ENCODE peak calls at places on chromosomes 3 and 15, in ten cellular contexts. M is stimulated activated naive CD8-positive, alpha-beta T cell treated with anti-CD3 and anti-CD28 coated beads, Interleukin-15, Interleukin-2, amounts not matched to agents 100 U/mL and 50 U/mL, for 24 hours; X is stimulated activated CD4-positive, alpha-beta T cell treated with anti-CD3 and anti-CD28 coated beads, Interleukin-4, amount 100 ng/mL, for 1 hour; L is T-cell; J is NCI-H2029; F is CD4-positive, CD25-positive, alpha-beta regulatory T cell; D is HT-29; T is CD4-positive, alpha-beta T cell; B is stimulated activated CD8-positive, alpha-beta memory T cell treated with anti-CD3 and anti-CD28 coated beads, Interleukin-4, amount 100 ng/mL, for 24 hours; R is fibroblast of the aortic adventitia. W is an unnamed sample.

GRCh38 chr3:59653405-59654119 is 603.7 kb upstream of the CFAP20DC start:
- DNase-seq in R (no peak), F (no peak), L (no peak), M (no peak), J (no peak), B (no peak), X (no peak), D (no peak), T (no peak), W (peak)

GRCh38 chr3:46538803-46539442 is 27.2 kb downstream of the LRRC2 start:
- DNase-seq in L (peak), D (no peak), T (peak), M (peak), J (no peak), B (peak), F (peak), X (peak), R (peak), W (no peak)

GRCh38 chr3:76107935-76108570 is 322.7 kb upstream of the ZNF717 start:
- DNase-seq in L (no peak), D (peak), F (no peak), M (no peak), B (no peak), X (no peak), R (peak), T (no peak), J (no peak), W (peak)

GRCh38 chr3:192060160-192060783 is 599.3 kb downstream of the PYDC2 start:
- DNase-seq in M (no peak), T (no peak), J (peak), X (no peak), F (no peak), D (no peak), L (no peak), B (no peak), R (no peak), W (no peak)

GRCh38 chr15:60079210-60079609 is 75.1 kb downstream of the FOXB1 start:
- DNase-seq in M (no peak), D (peak), R (no peak), T (no peak), F (no peak), J (no peak), X (no peak), L (no peak), B (no peak), W (no peak)

GRCh38 chr15:29074045-29074444 is 188.3 kb downstream of the APBA2 start:
- DNase-seq in F (no peak), B (no peak), M (no peak), L (no peak), D (no peak), X (no peak), T (no peak), R (no peak), J (peak), W (no peak)

GRCh38 chr3:85037203-85037602 is 78.4 kb downstream of the CADM2 start:
- DNase-seq in D (no peak), B (no peak), L (no peak), R (no peak), F (no peak), J (no peak), T (no peak), X (no peak), M (no peak), W (no peak)

GRCh38 chr3:2099028-2099671 is 484 bp downstream of the CNTN4 start:
- DNase-seq in F (no peak), D (no peak), X (no peak), M (no peak), R (no peak), J (no peak), T (no peak), L (no peak), B (no peak), W (no peak)

GRCh38 chr3:125188955-125189354 is 23.6 kb downstream of the SLC12A8 start:
- DNase-seq in R (no peak), M (no peak), J (no peak), B (no peak), T (no peak), F (no peak), L (no peak), X (no peak), D (no peak), W (no peak)

GRCh38 chr3:188220097-188220788 is 66.3 kb downstream of the LPP start:
- DNase-seq in D (no peak), X (no peak), B (no peak), J (no peak), T (no peak), F (no peak), R (peak), M (no peak), L (no peak), W (no peak)

GRCh38 chr3:30649572-30650310 is 43.3 kb downstream of the TGFBR2 start:
- DNase-seq in J (no peak), M (no peak), F (no peak), T (no peak), X (no peak), L (no peak), D (no peak), B (no peak), R (peak), W (no peak)

GRCh38 chr3:141784096-141784495 is 20.9 kb downstream of the GRK7 start:
- DNase-seq in M (no peak), R (no peak), D (no peak), F (no peak), B (no peak), T (no peak), X (no peak), L (no peak), J (no peak), W (no peak)

GRCh38 chr3:136074546-136074945 is 109.0 kb downstream of the PPP2R3A start:
- DNase-seq in M (no peak), T (no peak), L (no peak), X (no peak), J (no peak), R (peak), B (no peak), F (no peak), D (no peak), W (no peak)

GRCh38 chr3:63333815-63334214 is 55.7 kb downstream of the SYNPR start:
- DNase-seq in F (no peak), B (no peak), L (no peak), M (no peak), D (peak), J (no peak), X (no peak), R (peak), T (no peak), W (no peak)

GRCh38 chr3:167304077-167304476 is 76.0 kb downstream of the ZBBX start:
- DNase-seq in B (no peak), L (no peak), J (no peak), X (no peak), M (no peak), R (no peak), T (no peak), D (no peak), F (no peak), W (no peak)

GRCh38 chr3:16993227-16993626 is 108.5 kb downstream of the PLCL2 start:
- DNase-seq in M (no peak), D (no peak), L (no peak), J (no peak), B (no peak), T (no peak), X (no peak), R (peak), F (no peak), W (no peak)

GRCh38 chr3:134378384-134378783 is 4.1 kb upstream of the AMOTL2 start:
- DNase-seq in L (no peak), M (peak), X (no peak), R (peak), B (no peak), D (no peak), J (no peak), F (no peak), T (no peak), W (peak)

GRCh38 chr3:158911586-158911985 is 109.7 kb downstream of the MFSD1 start:
- DNase-seq in F (no peak), X (no peak), L (no peak), D (no peak), R (no peak), T (no peak), J (peak), M (no peak), B (no peak), W (no peak)

GRCh38 chr3:141368062-141368924 is at the start of gene ZBTB38:
- DNase-seq in R (peak), X (no peak), D (peak), T (no peak), J (no peak), M (no peak), L (no peak), F (no peak), B (no peak), W (peak)

GRCh38 chr3:23481660-23482278 is 278.6 kb downstream of the UBE2E2 start:
- DNase-seq in J (no peak), T (no peak), D (no peak), X (no peak), L (no peak), F (no peak), M (no peak), B (no peak), R (no peak), W (no peak)

GRCh38 chr3:146680602-146681001 is 75.5 kb upstream of the PLSCR5 start:
- DNase-seq in M (no peak), R (no peak), T (no peak), F (no peak), X (no peak), J (no peak), L (no peak), D (no peak), B (no peak), W (peak)

GRCh38 chr15:79916424-79916823 is 19.6 kb upstream of the MTHFS start:
- DNase-seq in T (no peak), F (no peak), L (no peak), J (no peak), D (no peak), B (no peak), X (no peak), R (no peak), M (no peak), W (no peak)

GRCh38 chr3:73681610-73682009 is 56.9 kb upstream of the PDZRN3 start:
- DNase-seq in D (no peak), L (no peak), T (no peak), B (no peak), J (no peak), M (no peak), X (no peak), F (no peak), R (peak), W (peak)

GRCh38 chr3:24192469-24193056 is 247.5 kb downstream of the NR1D2 start:
- DNase-seq in J (no peak), L (no peak), T (no peak), B (no peak), F (no peak), X (no peak), M (no peak), R (no peak), D (no peak), W (no peak)

GRCh38 chr15:89362203-89363101 is 27.8 kb upstream of the POLG start:
- DNase-seq in B (no peak), L (no peak), T (no peak), D (no peak), R (no peak), F (no peak), J (no peak), M (no peak), X (peak), W (no peak)

GRCh38 chr3:169044341-169045113 is 619.0 kb downstream of the MECOM start:
- DNase-seq in J (no peak), R (peak), L (no peak), X (no peak), F (no peak), B (no peak), T (no peak), M (no peak), D (no peak), W (no peak)

GRCh38 chr15:88619796-88620195 is 1.3 kb upstream of the AEN start:
- DNase-seq in T (no peak), F (no peak), L (no peak), X (no peak), J (no peak), M (no peak), B (no peak), D (no peak), R (no peak), W (no peak)

GRCh38 chr3:113496924-113497323 is 18.0 kb downstream of the SPICE1 start:
- DNase-seq in F (no peak), D (no peak), B (no peak), R (peak), X (no peak), L (no peak), J (peak), M (no peak), T (no peak), W (peak)

GRCh38 chr3:194979173-194979572 is 291.8 kb downstream of the XXYLT1 start:
- DNase-seq in J (no peak), F (no peak), X (no peak), R (no peak), L (no peak), B (no peak), T (no peak), M (no peak), D (no peak), W (no peak)